ENCODE peak calls at places on chromosomes 3 and 15, in eight cellular contexts. U is stimulated activated CD4-positive, alpha-beta T cell treated with anti-CD3 and anti-CD28 coated beads, TNF-alpha, amount 100 ng/mL, for 4 hours; M is stimulated activated CD8-positive, alpha-beta memory T cell treated with anti-CD3 and anti-CD28 coated beads, Interleukin-12 subunit alpha, Interleukin-12 subunit beta, amount 100 ng/mL, for 1 hour; C is mesothelial cell of epicardium; O is T-helper 1 cell; D is midbrain; B is IMR-90; Q is nephron progenitor cell. E is an unnamed sample.

GRCh38 chr3:27310693-27311092 is 58.5 kb downstream of the NEK10 start:
- DNase-seq in Q (no peak), C (no peak), M (no peak), U (no peak), O (no peak), B (no peak), D (no peak), E (no peak)

GRCh38 chr3:54358969-54359648 is 236.8 kb downstream of the CACNA2D3 start:
- DNase-seq in O (no peak), M (no peak), Q (no peak), C (no peak), B (no peak), D (no peak), U (no peak), E (no peak)

GRCh38 chr3:15330031-15330596 is 2.3 kb downstream of the SH3BP5 start:
- DNase-seq in D (peak), U (no peak), O (no peak), M (no peak), Q (peak), C (no peak), B (peak), E (peak)

GRCh38 chr3:51391566-51392300 is 648 bp downstream of the RBM15B start:
- DNase-seq in B (peak), C (no peak), U (peak), M (no peak), O (peak), D (no peak), Q (peak), E (no peak)

GRCh38 chr3:52428151-52429005 is 16.5 kb downstream of the SEMA3G start:
- DNase-seq in U (no peak), Q (peak), O (no peak), D (peak), C (no peak), M (no peak), B (peak), E (peak)

GRCh38 chr15:59074607-59075006 is 30.3 kb upstream of the CCNB2 start:
- DNase-seq in D (no peak), Q (no peak), C (no peak), M (no peak), U (no peak), O (no peak), B (no peak), E (no peak)

GRCh38 chr3:155426524-155427230 is 133.2 kb upstream of the STRIT1 start:
- DNase-seq in Q (no peak), M (no peak), B (no peak), U (no peak), C (no peak), D (no peak), O (no peak), E (no peak)

GRCh38 chr3:150830094-150830681 is 67.2 kb upstream of the SIAH2 start:
- DNase-seq in U (no peak), D (no peak), M (no peak), O (no peak), B (no peak), C (no peak), Q (no peak), E (no peak)

GRCh38 chr15:72098076-72098475 is 19.9 kb downstream of the MYO9A start:
- DNase-seq in O (no peak), B (no peak), U (no peak), D (no peak), C (no peak), Q (no peak), M (no peak), E (no peak)

GRCh38 chr15:56735589-56735988 is 2.3 kb upstream of the ZNF280D start:
- DNase-seq in O (no peak), D (no peak), U (no peak), M (no peak), Q (no peak), C (no peak), B (no peak), E (no peak)

GRCh38 chr3:33233884-33234283 is 15.3 kb upstream of the SUSD5 start:
- DNase-seq in U (no peak), C (no peak), M (no peak), Q (no peak), B (no peak), D (no peak), O (no peak), E (no peak)

GRCh38 chr3:78918361-78919020 is 849.3 kb downstream of the ROBO1 start:
- DNase-seq in C (no peak), B (peak), M (no peak), O (no peak), D (no peak), U (no peak), Q (no peak), E (no peak)

GRCh38 chr3:140363801-140364200 is 314.1 kb upstream of the TRIM42 start:
- DNase-seq in C (no peak), O (no peak), M (no peak), U (no peak), B (no peak), D (no peak), Q (no peak), E (no peak)

GRCh38 chr3:170712798-170713197 is 126.9 kb upstream of the SLC7A14 start:
- DNase-seq in B (no peak), O (no peak), U (no peak), D (no peak), M (no peak), C (no peak), Q (no peak), E (no peak)

GRCh38 chr3:16240229-16241023 is 24.3 kb downstream of the DPH3 start:
- DNase-seq in C (no peak), M (no peak), U (no peak), Q (no peak), O (no peak), B (peak), D (no peak), E (no peak)

GRCh38 chr15:92520914-92521623 is 127.4 kb downstream of the ST8SIA2 start:
- DNase-seq in B (no peak), Q (no peak), D (no peak), U (no peak), M (no peak), O (no peak), C (no peak), E (no peak)

E was measured in G401.